ENCODE peak calls at places on chromosomes 1 and 21, in four cellular contexts. I, B, E and U are unnamed samples.

GRCh38 chr1:41151846-41152245 is 90.3 kb downstream of the SCMH1 start:
- DNase-seq in I (no peak), B (no peak), E (no peak), U (no peak)

GRCh38 chr1:5448486-5448885 is 543.7 kb downstream of the NPHP4 start:
- DNase-seq in I (peak; percentile 26), B (no peak), E (no peak), U (no peak)

GRCh38 chr1:233790121-233790520 is 114.4 kb upstream of the SLC35F3 start:
- DNase-seq in I (no peak), B (no peak), E (no peak), U (no peak)

GRCh38 chr1:244375061-244375460 is 76.6 kb downstream of the ADSS2 start:
- DNase-seq in I (no peak), B (no peak), E (no peak), U (no peak)

GRCh38 chr1:167052389-167052788 is 37.8 kb downstream of the GPA33 start:
- DNase-seq in I (no peak), B (no peak), E (no peak), U (no peak)

GRCh38 chr1:229885568-229886495 is 181.2 kb upstream of the GALNT2 start:
- DNase-seq in I (no peak), B (no peak), E (no peak), U (no peak)

GRCh38 chr1:75723989-75724471 is 479 bp upstream of the ACADM start:
- DNase-seq in I (peak; percentile 50), B (peak; percentile 92), E (peak; percentile 81), U (peak; percentile 88)

GRCh38 chr1:211947396-211948295 is 87.7 kb downstream of the INTS7 start:
- DNase-seq in I (no peak), B (no peak), E (no peak), U (no peak)

GRCh38 chr21:38341546-38342012 is 84.8 kb downstream of the KCNJ15 start:
- DNase-seq in I (no peak), B (no peak), E (no peak), U (no peak)

GRCh38 chr1:42784946-42785693 is at the start of gene TMEM269:
- DNase-seq in I (peak; percentile 32), B (peak; percentile 20), E (peak; percentile 48), U (no peak)

GRCh38 chr1:86258106-86258505 is 101.5 kb upstream of the COL24A1 start:
- DNase-seq in I (no peak), B (no peak), E (no peak), U (no peak)

GRCh38 chr21:32597205-32597604 is 11.9 kb upstream of the TCP10L start:
- DNase-seq in I (no peak), B (no peak), E (no peak), U (no peak)

GRCh38 chr1:58785424-58786058 is 1.7 kb upstream of the JUN start:
- DNase-seq in I (peak; percentile 22), B (peak; percentile 69), E (no peak), U (peak; percentile 63)

GRCh38 chr1:226047495-226047894 is 15.0 kb upstream of the H3-3A start:
- DNase-seq in I (no peak), B (peak; percentile 61), E (no peak), U (no peak)

GRCh38 chr1:56137829-56138505 is 441.4 kb downstream of the PLPP3 start:
- DNase-seq in I (no peak), B (no peak), E (no peak), U (no peak)

GRCh38 chr21:20802631-20803260 is 195.5 kb upstream of the NCAM2 start:
- DNase-seq in I (no peak), B (no peak), E (no peak), U (no peak)

GRCh38 chr1:95382385-95382784 is 148.4 kb downstream of the RWDD3 start:
- DNase-seq in I (no peak), B (no peak), E (no peak), U (no peak)

GRCh38 chr1:67261646-67262045 is 46.0 kb upstream of the IL12RB2 start:
- DNase-seq in I (no peak), B (no peak), E (no peak), U (no peak)

GRCh38 chr1:163071381-163072255 is 2.5 kb downstream of the RGS4 start:
- DNase-seq in I (no peak), B (no peak), E (peak; percentile 31), U (peak; percentile 39)

GRCh38 chr1:231699769-231700168 is 73.2 kb downstream of the DISC1 start:
- DNase-seq in I (no peak), B (no peak), E (no peak), U (no peak)

GRCh38 chr1:115041654-115042053 is 12.0 kb downstream of the TSHB start:
- DNase-seq in I (no peak), B (no peak), E (no peak), U (no peak)

GRCh38 chr1:206734499-206735142 is 36.0 kb upstream of the IL19 start:
- DNase-seq in I (peak; percentile 90), B (no peak), E (peak; percentile 76), U (no peak)